ENCODE peak calls at places on chromosomes 13 and 19, in ten cellular contexts. U is naive B cell; P is activated CD4-positive, alpha-beta memory T cell treated with anti-CD3 and anti-CD28 coated beads for 36 hours; C is germinal center; W is naive thymus-derived CD4-positive, alpha-beta T cell; T is stimulated activated CD8-positive, alpha-beta memory T cell treated with anti-CD3 and anti-CD28 coated beads, Interleukin-2, amount 100 ng/mL, for 48 hours; B is stomach; O is fibroblast of pulmonary artery; A is small intestine; S is NCI-H2081. Y is an unnamed sample.

GRCh38 chr19:27974082-27974513 is 1238.9 kb downstream of the UQCRFS1 start:
- DNase-seq in C (no peak), B (peak; percentile 43), A (no peak), S (no peak), P (peak; percentile 16), T (no peak), U (no peak), O (peak; percentile 29), W (no peak), Y (no peak)

GRCh38 chr13:43865892-43866291 is 13.6 kb downstream of the CCDC122 start:
- DNase-seq in B (no peak), W (no peak), P (no peak), A (no peak), U (no peak), S (no peak), T (no peak), C (no peak), O (peak; percentile 79), Y (no peak)

GRCh38 chr13:26663801-26664200 is 96.8 kb downstream of the GPR12 start:
- DNase-seq in T (no peak), A (peak; percentile 3), S (peak; percentile 60), O (no peak), C (peak; percentile 20), P (no peak), U (no peak), W (no peak), B (no peak), Y (no peak)

GRCh38 chr13:66558511-66558910 is 671.6 kb downstream of the PCDH9 start:
- DNase-seq in S (no peak), C (no peak), P (no peak), A (no peak), U (no peak), B (no peak), T (no peak), O (no peak), W (no peak), Y (no peak)

GRCh38 chr19:17370026-17370587 is 7.0 kb downstream of the PLVAP start:
- DNase-seq in P (no peak), O (peak; percentile 84), A (no peak), C (peak; percentile 62), B (no peak), U (peak; percentile 77), W (no peak), S (no peak), T (no peak), Y (peak; percentile 66)

GRCh38 chr13:44489751-44490150 is 86.4 kb downstream of the TSC22D1 start:
- DNase-seq in U (no peak), S (no peak), T (no peak), P (no peak), O (no peak), A (no peak), B (no peak), C (no peak), W (no peak), Y (no peak)

GRCh38 chr19:33524024-33524664 is 2.6 kb upstream of the PEPD start:
- DNase-seq in S (no peak), T (no peak), B (no peak), O (no peak), W (no peak), A (no peak), C (no peak), U (no peak), P (no peak), Y (no peak)

GRCh38 chr13:54845351-54845965 is 1816.8 kb downstream of the OLFM4 start:
- DNase-seq in A (no peak), U (no peak), P (no peak), O (no peak), C (no peak), W (no peak), S (no peak), B (no peak), T (no peak), Y (no peak)

GRCh38 chr13:73335226-73335625 is 276.4 kb downstream of the KLF5 start:
- DNase-seq in P (no peak), W (no peak), T (no peak), B (no peak), U (no peak), S (no peak), C (no peak), A (peak; percentile 86), O (peak; percentile 58), Y (no peak)

GRCh38 chr13:104525467-104525866 is 1459.2 kb upstream of the SLC10A2 start:
- DNase-seq in T (no peak), P (no peak), U (no peak), W (no peak), S (no peak), B (no peak), A (no peak), O (no peak), C (no peak), Y (no peak)

GRCh38 chr19:9474975-9475374 is 23.4 kb downstream of the ZNF560 start:
- DNase-seq in S (no peak), T (no peak), W (no peak), U (no peak), B (no peak), P (no peak), O (no peak), C (no peak), A (no peak), Y (no peak)

GRCh38 chr19:51327066-51327985 is 14.6 kb downstream of the VSIG10L start:
- DNase-seq in A (peak; percentile 53), C (peak; percentile 86), U (peak; percentile 12), O (peak; percentile 48), T (peak; percentile 65), B (peak; percentile 28), P (peak; percentile 78), W (peak; percentile 31), S (no peak), Y (peak; percentile 91)

GRCh38 chr19:47860602-47861297 is 1.7 kb downstream of the TPRX2 start:
- DNase-seq in A (no peak), C (no peak), U (no peak), B (no peak), P (no peak), O (no peak), S (no peak), T (no peak), W (no peak), Y (no peak)

GRCh38 chr13:48437381-48437780 is 24.5 kb upstream of the LPAR6 start:
- DNase-seq in T (no peak), W (no peak), O (peak; percentile 88), C (no peak), B (peak; percentile 67), S (no peak), P (no peak), A (no peak), U (no peak), Y (no peak)

GRCh38 chr13:97879646-97880297 is 73.7 kb upstream of the IPO5 start:
- DNase-seq in B (no peak), O (peak; percentile 77), U (no peak), P (no peak), T (no peak), C (no peak), S (no peak), A (no peak), W (no peak), Y (no peak)

GRCh38 chr13:71760226-71760591 is 106.8 kb downstream of the DACH1 start:
- DNase-seq in W (no peak), C (no peak), P (no peak), B (no peak), S (no peak), O (no peak), T (no peak), U (no peak), A (no peak), Y (no peak)

GRCh38 chr19:12112701-12113100 is 27.4 kb downstream of the ZNF20 start:
- DNase-seq in T (no peak), U (no peak), C (no peak), P (peak; percentile 36), W (no peak), B (no peak), O (no peak), S (no peak), A (no peak), Y (no peak)

GRCh38 chr13:64471916-64472315 is 2758.2 kb downstream of the PCDH9 start:
- DNase-seq in W (no peak), C (no peak), B (no peak), S (peak; percentile 14), T (no peak), P (no peak), O (peak; percentile 73), U (no peak), A (no peak), Y (no peak)

GRCh38 chr19:10617409-10618121 is 7.8 kb upstream of the SLC44A2 start:
- DNase-seq in O (peak; percentile 58), S (no peak), U (no peak), C (no peak), B (no peak), P (no peak), A (no peak), T (no peak), W (no peak), Y (no peak)

GRCh38 chr19:19064811-19065745 is 1.3 kb downstream of the SLC25A42 start:
- DNase-seq in O (no peak), C (peak; percentile 51), W (no peak), T (peak; percentile 17), S (no peak), U (peak; percentile 26), B (no peak), A (peak; percentile 25), P (peak; percentile 59), Y (peak; percentile 49)

GRCh38 chr13:27106144-27106543 is 65.5 kb downstream of the USP12 start:
- DNase-seq in T (no peak), S (no peak), U (no peak), B (no peak), O (no peak), P (no peak), W (no peak), C (no peak), A (no peak), Y (no peak)

GRCh38 chr19:41548954-41549688 is 26.8 kb upstream of the CEACAM21 start:
- DNase-seq in O (no peak), U (peak; percentile 76), C (peak; percentile 60), W (no peak), T (peak; percentile 46), S (no peak), P (peak; percentile 88), B (peak; percentile 43), A (peak; percentile 58), Y (peak; percentile 55)

GRCh38 chr13:75417006-75417384 is 65.0 kb downstream of the TBC1D4 start:
- DNase-seq in S (no peak), A (peak; percentile 7), B (no peak), T (no peak), W (no peak), C (no peak), U (no peak), O (no peak), P (no peak), Y (no peak)